ENCODE peak calls at places on chromosome 3, in six cellular contexts. E, F, R, M, L and Y are unnamed samples.

GRCh38 chr3:37819591-37819990 is 42.1 kb upstream of the CTDSPL start:
- DNase-seq in E (no peak), F (peak; percentile 36), R (no peak), M (no peak), L (no peak), Y (no peak)

GRCh38 chr3:34568766-34569165 is 770.3 kb downstream of the PDCD6IP start:
- DNase-seq in E (no peak), F (no peak), R (no peak), M (no peak), L (no peak), Y (no peak)

GRCh38 chr3:119891944-119892721 is 110.2 kb downstream of the NR1I2 start:
- DNase-seq in E (no peak), F (peak; percentile 80), R (no peak), M (peak; percentile 44), L (peak; percentile 36), Y (peak; percentile 21)

GRCh38 chr3:50246517-50246954 is 10.5 kb downstream of the GNAI2 start:
- DNase-seq in E (no peak), F (peak; percentile 96), R (no peak), M (peak; percentile 91), L (no peak), Y (no peak)

GRCh38 chr3:5013021-5013906 is 34.0 kb downstream of the BHLHE40 start:
- DNase-seq in E (no peak), F (peak; percentile 38), R (no peak), M (no peak), L (no peak), Y (no peak)

GRCh38 chr3:128068156-128068620 is 16.0 kb downstream of the SEC61A1 start:
- DNase-seq in E (peak; percentile 2), F (peak; percentile 69), R (no peak), M (peak; percentile 34), L (peak; percentile 40), Y (no peak)

GRCh38 chr3:77038468-77038927 is 1.4 kb upstream of the ROBO2 start:
- DNase-seq in E (peak; percentile 66), F (peak; percentile 79), R (peak; percentile 51), M (no peak), L (peak; percentile 67), Y (peak; percentile 77)

GRCh38 chr3:90102146-90102545 is 994.7 kb downstream of the EPHA3 start:
- DNase-seq in E (no peak), F (no peak), R (no peak), M (no peak), L (no peak), Y (no peak)

GRCh38 chr3:191901746-191902145 is 440.8 kb downstream of the PYDC2 start:
- DNase-seq in E (no peak), F (no peak), R (no peak), M (no peak), L (no peak), Y (no peak)

GRCh38 chr3:156535162-156535627 is 19.7 kb downstream of the SSR3 start:
- DNase-seq in E (no peak), F (peak; percentile 100), R (peak; percentile 86), M (no peak), L (no peak), Y (no peak)

GRCh38 chr3:195148553-195148952 is 122.4 kb downstream of the XXYLT1 start:
- DNase-seq in E (no peak), F (no peak), R (no peak), M (no peak), L (no peak), Y (no peak)

GRCh38 chr3:197083486-197083885 is 53.9 kb upstream of the MELTF start:
- DNase-seq in E (no peak), F (peak; percentile 90), R (no peak), M (no peak), L (no peak), Y (no peak)

GRCh38 chr3:151974067-151974466 is 100.6 kb downstream of the SUCNR1 start:
- DNase-seq in E (no peak), F (peak; percentile 85), R (no peak), M (no peak), L (no peak), Y (no peak)

GRCh38 chr3:130820976-130821375 is 72.9 kb upstream of the ATP2C1 start:
- DNase-seq in E (no peak), F (peak; percentile 60), R (no peak), M (no peak), L (no peak), Y (no peak)

GRCh38 chr3:106403746-106404145 is 534.9 kb upstream of the CBLB start:
- DNase-seq in E (no peak), F (no peak), R (no peak), M (no peak), L (no peak), Y (peak; percentile 75)

GRCh38 chr3:26622634-26623408 is at the start of gene LRRC3B:
- DNase-seq in E (peak; percentile 4), F (no peak), R (no peak), M (no peak), L (peak; percentile 67), Y (peak; percentile 76)

GRCh38 chr3:43015572-43016512 is 36.7 kb downstream of the GASK1A start:
- DNase-seq in E (no peak), F (no peak), R (no peak), M (no peak), L (no peak), Y (no peak)

GRCh38 chr3:112799946-112800345 is 46.7 kb downstream of the CD200R1L start:
- DNase-seq in E (no peak), F (no peak), R (no peak), M (no peak), L (no peak), Y (no peak)

GRCh38 chr3:72127843-72128242 is 342.9 kb upstream of the PROK2 start:
- DNase-seq in E (no peak), F (peak; percentile 89), R (no peak), M (no peak), L (no peak), Y (no peak)

GRCh38 chr3:48682786-48683185 is 2.9 kb downstream of the NCKIPSD start:
- DNase-seq in E (no peak), F (no peak), R (no peak), M (no peak), L (no peak), Y (no peak)

GRCh38 chr3:124700880-124701684 is 29.2 kb upstream of the UMPS start:
- DNase-seq in E (no peak), F (peak; percentile 51), R (no peak), M (no peak), L (no peak), Y (no peak)

GRCh38 chr3:124837730-124838186 is 49.4 kb downstream of the ITGB5 start:
- DNase-seq in E (no peak), F (peak; percentile 97), R (no peak), M (no peak), L (peak; percentile 44), Y (no peak)

GRCh38 chr3:134463676-134464611 is 21.8 kb downstream of the ANAPC13 start:
- DNase-seq in E (no peak), F (peak; percentile 99), R (peak; percentile 84), M (no peak), L (peak; percentile 69), Y (no peak)

GRCh38 chr3:43996379-43997301 is 245.0 kb upstream of the TOPAZ1 start:
- DNase-seq in E (peak; percentile 13), F (peak; percentile 54), R (no peak), M (no peak), L (peak; percentile 62), Y (peak; percentile 69)

GRCh38 chr3:71132995-71133730 is 450.4 kb downstream of the FOXP1 start:
- DNase-seq in E (peak; percentile 18), F (no peak), R (no peak), M (no peak), L (peak; percentile 36), Y (no peak)

GRCh38 chr3:149085828-149086231 is 503 bp downstream of the HLTF start:
- DNase-seq in E (peak; percentile 3), F (peak; percentile 42), R (no peak), M (peak; percentile 9), L (no peak), Y (no peak)

GRCh38 chr3:2944628-2945027 is 165.5 kb downstream of the IL5RA start:
- DNase-seq in E (no peak), F (no peak), R (no peak), M (no peak), L (no peak), Y (no peak)

GRCh38 chr3:140442621-140443020 is 235.2 kb upstream of the TRIM42 start:
- DNase-seq in E (no peak), F (peak; percentile 29), R (no peak), M (no peak), L (no peak), Y (no peak)

GRCh38 chr3:183540501-183541234 is 14.8 kb downstream of the KLHL6 start:
- DNase-seq in E (no peak), F (no peak), R (no peak), M (no peak), L (no peak), Y (no peak)

GRCh38 chr3:72896996-72897757 is 9.3 kb downstream of the GXYLT2 start:
- DNase-seq in E (no peak), F (peak; percentile 68), R (no peak), M (no peak), L (no peak), Y (no peak)

GRCh38 chr3:112437146-112438022 is 61.9 kb downstream of the BTLA start:
- DNase-seq in E (no peak), F (peak; percentile 53), R (no peak), M (no peak), L (no peak), Y (no peak)

GRCh38 chr3:133117342-133117741 is 79.2 kb downstream of the TMEM108 start:
- DNase-seq in E (no peak), F (no peak), R (no peak), M (no peak), L (no peak), Y (no peak)

GRCh38 chr3:71972031-71972430 is 187.1 kb upstream of the PROK2 start:
- DNase-seq in E (no peak), F (no peak), R (peak; percentile 30), M (no peak), L (no peak), Y (no peak)

GRCh38 chr3:77254967-77255831 is 215.3 kb downstream of the ROBO2 start:
- DNase-seq in E (peak; percentile 29), F (peak; percentile 54), R (no peak), M (no peak), L (peak; percentile 50), Y (no peak)

GRCh38 chr3:46423588-46423987 is 16.5 kb downstream of the CCRL2 start:
- DNase-seq in E (peak; percentile 12), F (peak; percentile 13), R (no peak), M (no peak), L (no peak), Y (no peak)

GRCh38 chr3:31140470-31140869 is 246.0 kb upstream of the GADL1 start:
- DNase-seq in E (no peak), F (no peak), R (no peak), M (no peak), L (no peak), Y (no peak)